ENCODE peak calls at places on chromosomes 12 and 14, in six cellular contexts. V is IMR-90, M is H9, W is mesenchymal stem cell, T is neuronal stem cell, N is H1. P is an unnamed sample.

GRCh38 chr14:36214476-36215216 is 38.1 kb upstream of the PTCSC3 start:
- DNase-seq in V (no peak), M (no peak), W (no peak), T (no peak), N (no peak), P (no peak)

GRCh38 chr12:68106160-68106559 is 53.4 kb downstream of the IFNG start:
- DNase-seq in V (no peak), M (no peak), W (peak; percentile 26), T (no peak), N (no peak), P (no peak)

GRCh38 chr12:95815635-95816212 is 25.2 kb upstream of the NTN4 start:
- DNase-seq in V (peak; percentile 62), M (no peak), W (peak; percentile 50), T (no peak), N (no peak), P (peak; percentile 39)

GRCh38 chr14:71166434-71166833 is 259.2 kb downstream of the PCNX1 start:
- DNase-seq in V (peak; percentile 85), M (no peak), W (no peak), T (no peak), N (no peak), P (no peak)

GRCh38 chr12:10562306-10562933 is 51.0 kb downstream of the MAGOHB start:
- DNase-seq in V (peak; percentile 54), M (no peak), W (peak; percentile 45), T (peak; percentile 18), N (no peak), P (peak; percentile 37)

GRCh38 chr12:10940389-10940788 is 1.3 kb upstream of the TAS2R14 start:
- DNase-seq in V (peak; percentile 87), M (no peak), W (peak; percentile 33), T (no peak), N (no peak), P (peak; percentile 84)

GRCh38 chr14:89196561-89196960 is 220.5 kb downstream of the FOXN3 start:
- DNase-seq in V (no peak), M (no peak), W (no peak), T (no peak), N (no peak), P (no peak)

GRCh38 chr14:22664261-22664660 is 20.1 kb upstream of the OR6J1 start:
- DNase-seq in V (no peak), M (no peak), W (peak; percentile 68), T (no peak), N (no peak), P (peak; percentile 37)

GRCh38 chr14:60760648-60761364 is 26.2 kb downstream of the MNAT1 start:
- DNase-seq in V (no peak), M (peak; percentile 51), W (no peak), T (no peak), N (no peak), P (peak; percentile 78)

GRCh38 chr14:26216797-26217196 is 381.0 kb downstream of the NOVA1 start:
- DNase-seq in V (no peak), M (no peak), W (no peak), T (no peak), N (no peak), P (no peak)
- H3K4me2 ChIP-seq in V (no peak overlapping the region), M (no peak overlapping the region), W (no peak overlapping the region), T (no peak overlapping the region), N (no peak overlapping the region), P (no peak overlapping the region)

DNA sequence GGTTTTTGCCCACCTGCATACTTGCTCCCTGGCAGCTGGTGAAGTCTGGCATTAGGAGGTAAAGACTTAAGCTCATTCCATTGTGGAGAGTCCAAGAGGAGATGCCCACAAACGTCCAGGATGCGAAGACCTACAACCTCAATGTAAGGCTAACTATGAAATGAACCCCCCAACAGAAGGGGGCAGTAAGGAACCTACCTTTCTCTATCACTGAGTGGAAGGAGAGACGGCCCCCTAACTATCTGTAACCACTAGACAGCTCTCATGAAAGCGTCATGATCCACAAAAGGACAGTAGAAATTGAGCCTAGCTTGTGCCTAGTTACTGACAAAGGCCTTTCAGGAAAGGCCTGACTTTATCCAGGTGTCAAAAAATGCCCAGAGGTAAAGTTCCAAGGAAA is 55.3 kb downstream of the ZFYVE21 start:
- DNase-seq in V (no peak), M (no peak), W (no peak), T (no peak), N (no peak), P (peak; percentile 41)
- H3K23ac ChIP-seq in V (no peak overlapping the region), M (no peak overlapping the region), W (no peak overlapping the region), T (no peak overlapping the region), N (no peak overlapping the region), P (no peak overlapping the region)

GRCh38 chr12:125283521-125283920 is 218.3 kb downstream of the AACS start:
- DNase-seq in V (no peak), M (no peak), W (no peak), T (no peak), N (no peak), P (peak; percentile 59)

GRCh38 chr12:125284945-125285344 is 219.7 kb downstream of the AACS start:
- DNase-seq in V (no peak), M (no peak), W (no peak), T (no peak), N (no peak), P (peak; percentile 50)

GRCh38 chr12:125287155-125287847 is 222.1 kb downstream of the AACS start:
- DNase-seq in V (no peak), M (no peak), W (no peak), T (no peak), N (no peak), P (no peak)

GRCh38 chr12:125284087-125284486 is 218.9 kb downstream of the AACS start:
- DNase-seq in V (no peak), M (no peak), W (no peak), T (no peak), N (no peak), P (no peak)

GRCh38 chr12:125286005-125286727 is 220.9 kb downstream of the AACS start:
- DNase-seq in V (no peak), M (no peak), W (no peak), T (no peak), N (no peak), P (no peak)
- H2BK15ac ChIP-seq in V (no peak overlapping the region), M (no peak overlapping the region), W (no peak overlapping the region), T (no peak overlapping the region), N (no peak overlapping the region), P (no peak overlapping the region)

DNA sequence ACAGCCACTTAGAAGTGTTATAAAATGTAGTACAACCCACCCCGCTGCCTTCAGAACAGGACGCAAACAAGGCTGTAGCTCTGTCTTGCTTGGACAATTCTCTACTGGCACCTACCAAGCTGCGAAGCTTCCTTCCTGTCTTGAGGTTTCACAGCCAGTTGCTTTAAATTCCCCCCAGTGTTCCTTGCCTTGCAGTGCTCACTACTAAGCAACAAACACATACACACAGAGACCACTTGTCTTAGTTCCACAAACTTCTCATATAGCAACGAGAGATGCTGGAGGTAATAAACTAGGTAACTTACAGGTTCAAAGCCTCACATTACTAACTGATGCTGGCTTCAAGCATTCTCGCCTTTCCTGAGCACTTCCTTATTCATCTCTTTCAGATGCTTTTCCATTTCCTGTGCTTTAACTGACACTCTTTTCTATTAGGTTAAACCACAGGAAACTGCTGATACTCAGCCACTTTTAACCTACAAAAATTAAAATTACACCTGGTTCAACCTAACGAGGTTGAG is 91.5 kb upstream of the PTGDR start:
- DNase-seq in V (no peak), M (no peak), W (no peak), T (no peak), N (no peak), P (no peak)
- H3K4me2 ChIP-seq in V (no peak overlapping the region), M (no peak overlapping the region), W (no peak overlapping the region), T (no peak overlapping the region), N (no peak overlapping the region), P (no peak overlapping the region)